ENCODE peak calls at places on chromosomes 5 and 9, in ten cellular contexts. One of them, this sample, is unnamed.

GRCh38 chr5:145347026-145347616 is 488.0 kb downstream of the PRELID2 start:
- DNase-seq in Peyer's patch: no peak
- DNase-seq in endodermal cell: peak; percentile 53
- DNase-seq in PC-9: no peak
- DNase-seq in psoas muscle: no peak
- DNase-seq in adrenal gland: no peak
- DNase-seq in thyroid gland: no peak
- DNase-seq in iPS DF 6.9: no peak
- DNase-seq in spleen: no peak
- DNase-seq in PC-3: peak; percentile 51
- DNase-seq in this sample: no peak

GRCh38 chr9:79883073-79883645 is 311.4 kb downstream of the TLE4 start:
- DNase-seq in thyroid gland: no peak
- DNase-seq in Peyer's patch: no peak
- DNase-seq in PC-3: no peak
- DNase-seq in adrenal gland: no peak
- DNase-seq in endodermal cell: no peak
- DNase-seq in iPS DF 6.9: no peak
- DNase-seq in PC-9: no peak
- DNase-seq in psoas muscle: no peak
- DNase-seq in spleen: peak; percentile 91
- DNase-seq in this sample: no peak

GRCh38 chr5:73912755-73913365 is 286.9 kb downstream of the ARHGEF28 start:
- DNase-seq in thyroid gland: no peak
- DNase-seq in PC-9: no peak
- DNase-seq in adrenal gland: no peak
- DNase-seq in endodermal cell: no peak
- DNase-seq in Peyer's patch: no peak
- DNase-seq in spleen: no peak
- DNase-seq in psoas muscle: no peak
- DNase-seq in iPS DF 6.9: no peak
- DNase-seq in PC-3: no peak
- DNase-seq in this sample: no peak

GRCh38 chr5:179256229-179257189 is 88.8 kb downstream of the ADAMTS2 start:
- DNase-seq in adrenal gland: no peak
- DNase-seq in PC-9: no peak
- DNase-seq in spleen: peak; percentile 70
- DNase-seq in thyroid gland: no peak
- DNase-seq in Peyer's patch: peak; percentile 32
- DNase-seq in endodermal cell: peak; percentile 27
- DNase-seq in psoas muscle: no peak
- DNase-seq in PC-3: no peak
- DNase-seq in iPS DF 6.9: no peak
- DNase-seq in this sample: peak; percentile 56

GRCh38 chr9:121609845-121610637 is 41.4 kb upstream of the DAB2IP start:
- DNase-seq in thyroid gland: peak; percentile 91
- DNase-seq in adrenal gland: peak; percentile 71
- DNase-seq in spleen: no peak
- DNase-seq in Peyer's patch: no peak
- DNase-seq in PC-3: peak; percentile 93
- DNase-seq in endodermal cell: no peak
- DNase-seq in psoas muscle: peak; percentile 87
- DNase-seq in PC-9: peak; percentile 77
- DNase-seq in iPS DF 6.9: no peak
- DNase-seq in this sample: no peak

GRCh38 chr5:1280177-1281037 is 14.5 kb downstream of the TERT start:
- DNase-seq in PC-3: no peak
- DNase-seq in endodermal cell: no peak
- DNase-seq in spleen: peak; percentile 49
- DNase-seq in Peyer's patch: peak; percentile 32
- DNase-seq in iPS DF 6.9: no peak
- DNase-seq in PC-9: no peak
- DNase-seq in psoas muscle: no peak
- DNase-seq in adrenal gland: no peak
- DNase-seq in thyroid gland: no peak
- DNase-seq in this sample: peak; percentile 59

GRCh38 chr9:138097501-138097991 is 220.0 kb downstream of the CACNA1B start:
- DNase-seq in psoas muscle: no peak
- DNase-seq in adrenal gland: no peak
- DNase-seq in Peyer's patch: peak; percentile 31
- DNase-seq in thyroid gland: no peak
- DNase-seq in PC-9: no peak
- DNase-seq in endodermal cell: peak; percentile 24
- DNase-seq in iPS DF 6.9: no peak
- DNase-seq in spleen: peak; percentile 59
- DNase-seq in PC-3: no peak
- DNase-seq in this sample: peak; percentile 51

GRCh38 chr9:89993678-89994630 is 389.1 kb downstream of the GADD45G start:
- DNase-seq in psoas muscle: peak; percentile 77
- DNase-seq in spleen: no peak
- DNase-seq in iPS DF 6.9: no peak
- DNase-seq in Peyer's patch: peak; percentile 72
- DNase-seq in thyroid gland: no peak
- DNase-seq in PC-9: peak; percentile 43
- DNase-seq in adrenal gland: peak; percentile 50
- DNase-seq in endodermal cell: peak; percentile 77
- DNase-seq in PC-3: no peak
- DNase-seq in this sample: peak; percentile 84

GRCh38 chr5:149996186-149996890 is 4.1 kb downstream of the TIGD6 start:
- DNase-seq in thyroid gland: no peak
- DNase-seq in PC-9: no peak
- DNase-seq in spleen: no peak
- DNase-seq in Peyer's patch: no peak
- DNase-seq in adrenal gland: no peak
- DNase-seq in psoas muscle: no peak
- DNase-seq in iPS DF 6.9: no peak
- DNase-seq in endodermal cell: no peak
- DNase-seq in PC-3: no peak
- DNase-seq in this sample: no peak

GRCh38 chr5:111511174-111512025 is 935 bp downstream of the STARD4 start:
- DNase-seq in iPS DF 6.9: no peak
- DNase-seq in thyroid gland: no peak
- DNase-seq in adrenal gland: no peak
- DNase-seq in spleen: no peak
- DNase-seq in Peyer's patch: no peak
- DNase-seq in PC-9: no peak
- DNase-seq in endodermal cell: no peak
- DNase-seq in PC-3: no peak
- DNase-seq in psoas muscle: no peak
- DNase-seq in this sample: no peak

GRCh38 chr9:2726620-2727335 is 9.5 kb downstream of the KCNV2 start:
- DNase-seq in PC-3: peak; percentile 56
- DNase-seq in spleen: no peak
- DNase-seq in Peyer's patch: no peak
- DNase-seq in thyroid gland: no peak
- DNase-seq in psoas muscle: no peak
- DNase-seq in endodermal cell: no peak
- DNase-seq in iPS DF 6.9: no peak
- DNase-seq in adrenal gland: no peak
- DNase-seq in PC-9: no peak
- DNase-seq in this sample: no peak

GRCh38 chr5:131256507-131256823 is 7.4 kb upstream of the CDC42SE2 start:
- DNase-seq in PC-3: no peak
- DNase-seq in psoas muscle: no peak
- DNase-seq in Peyer's patch: no peak
- DNase-seq in adrenal gland: no peak
- DNase-seq in endodermal cell: no peak
- DNase-seq in spleen: no peak
- DNase-seq in PC-9: no peak
- DNase-seq in thyroid gland: no peak
- DNase-seq in iPS DF 6.9: no peak
- DNase-seq in this sample: no peak
- H3K4me1 ChIP-seq in PC-3: peaks cover 26% of the 10 kb centered on the region
- H3K4me1 ChIP-seq in psoas muscle: peaks cover 8% of the 10 kb centered on the region
- H3K4me1 ChIP-seq in Peyer's patch: peaks cover 3% of the 10 kb centered on the region
- H3K4me1 ChIP-seq in adrenal gland: no peaks in the 10 kb centered on the region
- H3K4me1 ChIP-seq in endodermal cell: no peaks in the 10 kb centered on the region
- H3K4me1 ChIP-seq in spleen: peaks cover 27% of the 10 kb centered on the region
- H3K4me1 ChIP-seq in PC-9: peaks cover 25% of the 10 kb centered on the region
- H3K4me1 ChIP-seq in thyroid gland: peaks cover 11% of the 10 kb centered on the region
- H3K4me1 ChIP-seq in iPS DF 6.9: no peaks in the 10 kb centered on the region
- H3K4me1 ChIP-seq in this sample: peaks cover 15% of the 10 kb centered on the region

GRCh38 chr5:78568212-78568611 is 80.4 kb downstream of the LHFPL2 start:
- DNase-seq in Peyer's patch: no peak
- DNase-seq in endodermal cell: no peak
- DNase-seq in PC-3: no peak
- DNase-seq in spleen: no peak
- DNase-seq in thyroid gland: no peak
- DNase-seq in adrenal gland: no peak
- DNase-seq in iPS DF 6.9: no peak
- DNase-seq in psoas muscle: no peak
- DNase-seq in PC-9: no peak
- DNase-seq in this sample: no peak
- H3K27ac ChIP-seq in Peyer's patch: no peak overlapping the region
- H3K27ac ChIP-seq in endodermal cell: peak overlapping the region; percentile 27
- H3K27ac ChIP-seq in PC-3: no peak overlapping the region
- H3K27ac ChIP-seq in spleen: no peak overlapping the region
- H3K27ac ChIP-seq in thyroid gland: no peak overlapping the region
- H3K27ac ChIP-seq in adrenal gland: peak overlapping the region; percentile 69
- H3K27ac ChIP-seq in iPS DF 6.9: no peak overlapping the region
- H3K27ac ChIP-seq in psoas muscle: no peak overlapping the region
- H3K27ac ChIP-seq in PC-9: no peak overlapping the region
- H3K27ac ChIP-seq in this sample: no peak overlapping the region

DNA sequence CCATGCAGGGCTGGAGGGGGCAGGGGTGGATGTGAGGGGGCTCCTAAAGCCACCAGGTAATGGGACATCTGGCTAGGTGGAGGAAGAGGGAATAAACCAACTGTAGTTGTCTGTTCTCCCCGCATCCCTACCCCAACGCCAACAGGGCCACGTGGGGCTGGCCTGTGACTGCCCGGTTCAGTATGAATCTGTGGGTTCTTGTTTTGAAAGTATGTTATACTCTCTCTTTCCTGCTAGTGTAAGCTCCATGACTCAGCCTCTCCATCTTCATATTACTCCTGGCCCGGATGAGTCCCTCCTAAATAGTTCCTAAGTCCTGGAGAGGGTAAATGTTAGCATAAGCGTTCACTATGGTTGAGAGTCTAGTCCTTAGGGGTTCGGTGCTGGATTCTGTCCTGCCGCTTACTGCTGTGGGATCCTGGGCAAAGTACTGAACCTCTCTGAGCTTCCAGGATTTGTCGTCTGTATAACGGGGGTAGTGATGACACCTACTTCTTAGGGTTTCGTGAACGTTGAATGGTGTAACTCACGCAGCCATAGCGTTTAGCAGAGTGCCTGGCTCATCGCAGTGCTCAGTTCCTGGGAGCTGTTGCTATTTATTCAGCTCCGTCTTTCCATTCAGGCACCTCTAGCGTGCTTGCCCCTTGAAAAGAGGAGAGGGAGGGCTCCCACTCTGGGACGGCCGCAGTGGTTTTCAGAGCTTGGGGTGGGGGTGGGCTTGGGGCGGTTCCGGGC is 28.8 kb downstream of the LHX2 start:
- DNase-seq in PC-9: no peak
- DNase-seq in spleen: peak; percentile 28
- DNase-seq in endodermal cell: no peak
- DNase-seq in psoas muscle: no peak
- DNase-seq in PC-3: no peak
- DNase-seq in iPS DF 6.9: no peak
- DNase-seq in thyroid gland: no peak
- DNase-seq in Peyer's patch: no peak
- DNase-seq in adrenal gland: no peak
- DNase-seq in this sample: no peak
- H3K4me3 ChIP-seq in PC-9: no peak overlapping the region
- H3K4me3 ChIP-seq in spleen: no peak overlapping the region
- H3K4me3 ChIP-seq in endodermal cell: peak overlapping the region; percentile 72
- H3K4me3 ChIP-seq in psoas muscle: peak overlapping the region; percentile 56
- H3K4me3 ChIP-seq in PC-3: no peak overlapping the region
- H3K4me3 ChIP-seq in iPS DF 6.9: peak overlapping the region; percentile 45
- H3K4me3 ChIP-seq in thyroid gland: peak overlapping the region; percentile 28
- H3K4me3 ChIP-seq in Peyer's patch: peak overlapping the region; percentile 45
- H3K4me3 ChIP-seq in adrenal gland: peak overlapping the region; percentile 59
- H3K4me3 ChIP-seq in this sample: peak overlapping the region; percentile 32

DNA sequence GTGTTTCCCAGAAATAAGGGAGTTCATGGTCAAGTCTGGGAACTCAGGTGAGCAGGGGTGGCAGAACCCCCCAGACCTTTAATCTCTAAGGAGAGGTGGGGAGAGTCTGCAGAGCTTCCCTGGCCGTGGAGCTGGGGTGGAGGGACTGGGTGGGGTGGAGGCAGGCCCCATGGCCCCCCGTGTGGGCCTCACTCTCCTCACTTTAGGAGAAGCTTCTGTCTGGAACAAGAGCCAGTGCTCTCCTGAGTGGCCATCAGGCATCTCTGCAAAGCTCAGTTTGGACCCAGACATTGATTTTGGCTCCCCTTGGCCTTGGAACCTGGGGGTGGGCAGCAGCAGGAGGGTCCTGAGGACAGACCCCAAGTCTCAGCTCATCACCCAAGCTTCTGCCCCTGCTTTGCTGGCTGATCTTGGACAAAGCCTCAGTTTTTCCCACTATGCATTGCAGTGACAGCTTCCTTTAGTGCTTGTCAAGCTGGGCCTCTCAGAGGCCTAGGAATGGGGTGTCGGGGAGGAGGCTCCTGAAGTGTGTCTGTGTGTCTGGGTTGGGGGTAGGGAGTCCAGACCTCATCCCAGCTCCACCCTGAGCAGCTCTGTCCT is 3.5 kb upstream of the GBGT1 start:
- DNase-seq in iPS DF 6.9: no peak
- DNase-seq in thyroid gland: no peak
- DNase-seq in Peyer's patch: peak; percentile 21
- DNase-seq in spleen: peak; percentile 65
- DNase-seq in PC-9: peak; percentile 8
- DNase-seq in PC-3: no peak
- DNase-seq in psoas muscle: peak; percentile 7
- DNase-seq in adrenal gland: no peak
- DNase-seq in endodermal cell: no peak
- DNase-seq in this sample: peak; percentile 46
- H3K4me1 ChIP-seq in iPS DF 6.9: peaks cover 6% of the 10 kb centered on the region
- H3K4me1 ChIP-seq in thyroid gland: peaks cover 19% of the 10 kb centered on the region
- H3K4me1 ChIP-seq in Peyer's patch: peaks cover 22% of the 10 kb centered on the region
- H3K4me1 ChIP-seq in spleen: peaks cover 10% of the 10 kb centered on the region
- H3K4me1 ChIP-seq in PC-9: no peaks in the 10 kb centered on the region
- H3K4me1 ChIP-seq in PC-3: no peaks in the 10 kb centered on the region
- H3K4me1 ChIP-seq in psoas muscle: peaks cover 15% of the 10 kb centered on the region
- H3K4me1 ChIP-seq in adrenal gland: peaks cover 18% of the 10 kb centered on the region
- H3K4me1 ChIP-seq in endodermal cell: peaks cover 6% of the 10 kb centered on the region
- H3K4me1 ChIP-seq in this sample: peaks cover 9% of the 10 kb centered on the region

This sample was measured in upper lobe of right lung.